ENCODE peak calls at places on chromosome 20, in five cellular contexts. K, L, R, H and J are unnamed samples.
A peak's percentile ranks its signal among the peaks of the same experiment; 100 is the strongest.

GRCh38 chr20:43752561-43753301 is 25.9 kb upstream of the GTSF1L start:
- DNase-seq in H (no peak), K (no peak), R (no peak), L (peak; percentile 89), J (no peak)

GRCh38 chr20:45087814-45088213 is 13.1 kb downstream of the KCNS1 start:
- DNase-seq in L (peak; percentile 29), K (no peak), H (no peak), R (no peak), J (no peak)

GRCh38 chr20:17109307-17109706 is 117.5 kb upstream of the PCSK2 start:
- DNase-seq in L (no peak), H (no peak), R (no peak), K (no peak), J (no peak)

GRCh38 chr20:44218441-44218840 is 7.9 kb upstream of the OSER1 start:
- DNase-seq in K (no peak), R (no peak), H (no peak), L (no peak), J (no peak)

GRCh38 chr20:41248371-41249024 is 69.0 kb downstream of the ZHX3 start:
- DNase-seq in K (no peak), H (no peak), L (peak; percentile 97), R (no peak), J (no peak)

GRCh38 chr20:40648505-40649072 is 40.4 kb downstream of the MAFB start:
- DNase-seq in H (no peak), R (peak; percentile 25), K (no peak), L (no peak), J (no peak)

GRCh38 chr20:32483351-32484220 is 101.5 kb downstream of the NOL4L start:
- DNase-seq in H (peak; percentile 96), K (peak; percentile 92), L (peak; percentile 65), R (peak; percentile 96), J (peak; percentile 93)

GRCh38 chr20:63333241-63333836 is 27.8 kb downstream of the CHRNA4 start:
- DNase-seq in K (no peak), L (no peak), H (no peak), R (no peak), J (no peak)

GRCh38 chr20:53793783-53794383 is 200.2 kb upstream of the ZNF217 start:
- DNase-seq in K (no peak), H (no peak), R (no peak), L (peak; percentile 20), J (no peak)

DNA sequence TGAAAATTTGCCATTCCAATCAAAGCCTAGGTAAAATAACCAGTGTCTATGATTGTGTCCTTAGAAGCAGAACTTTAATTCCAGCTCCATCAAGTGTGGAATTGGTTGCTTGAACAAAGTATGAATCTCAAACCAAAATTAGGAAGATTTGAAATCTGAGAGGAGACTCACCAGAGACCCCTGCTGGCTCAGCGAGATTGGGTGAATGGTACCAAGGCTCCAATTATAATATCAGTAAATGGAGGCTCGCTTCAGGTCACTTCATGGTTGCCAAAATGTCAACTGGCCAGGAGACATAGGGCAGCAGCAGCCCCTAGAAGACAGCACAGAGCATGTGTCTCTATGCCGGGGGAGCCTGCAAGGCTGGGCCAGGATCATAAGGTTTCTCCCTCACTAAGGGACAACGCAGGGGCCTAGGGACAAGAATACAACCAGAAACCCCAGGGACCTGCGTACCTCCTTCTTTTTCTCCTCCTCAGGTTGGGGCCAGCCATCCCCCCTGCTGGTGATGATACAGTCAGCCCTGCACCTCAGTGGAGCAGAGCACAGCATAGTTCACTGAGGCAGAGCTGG is 14.0 kb downstream of the RBL1 start:
- DNase-seq in R (no peak), K (no peak), H (peak; percentile 29), L (peak; percentile 6), J (peak; percentile 3)
- H3K79me2 ChIP-seq in R (no peaks in the 10 kb centered on the region), K (no peaks in the 10 kb centered on the region), H (no peaks in the 10 kb centered on the region), L (peaks cover 12% of the 10 kb centered on the region), J (peaks cover 21% of the 10 kb centered on the region)

GRCh38 chr20:25055711-25056492 is 2.0 kb downstream of the ACSS1 start:
- DNase-seq in R (no peak), K (no peak), H (no peak), L (no peak), J (no peak)
- H3K79me2 ChIP-seq in R (peaks cover 50% of the 10 kb centered on the region), K (no peaks in the 10 kb centered on the region), H (no peaks in the 10 kb centered on the region), L (no peaks in the 10 kb centered on the region), J (no peaks in the 10 kb centered on the region)

GRCh38 chr20:48668451-48668946 is 159.3 kb downstream of the PREX1 start:
- DNase-seq in K (no peak), R (no peak), L (peak; percentile 82), H (no peak), J (no peak)

GRCh38 chr20:48669946-48670630 is 157.7 kb downstream of the PREX1 start:
- DNase-seq in R (no peak), K (no peak), L (no peak), H (no peak), J (no peak)

GRCh38 chr20:48667889-48668413 is 159.8 kb downstream of the PREX1 start:
- DNase-seq in R (no peak), H (no peak), L (peak; percentile 27), K (no peak), J (no peak)

GRCh38 chr20:48665785-48666184 is 162.0 kb downstream of the PREX1 start:
- DNase-seq in L (no peak), K (no peak), H (no peak), R (no peak), J (no peak)

DNA sequence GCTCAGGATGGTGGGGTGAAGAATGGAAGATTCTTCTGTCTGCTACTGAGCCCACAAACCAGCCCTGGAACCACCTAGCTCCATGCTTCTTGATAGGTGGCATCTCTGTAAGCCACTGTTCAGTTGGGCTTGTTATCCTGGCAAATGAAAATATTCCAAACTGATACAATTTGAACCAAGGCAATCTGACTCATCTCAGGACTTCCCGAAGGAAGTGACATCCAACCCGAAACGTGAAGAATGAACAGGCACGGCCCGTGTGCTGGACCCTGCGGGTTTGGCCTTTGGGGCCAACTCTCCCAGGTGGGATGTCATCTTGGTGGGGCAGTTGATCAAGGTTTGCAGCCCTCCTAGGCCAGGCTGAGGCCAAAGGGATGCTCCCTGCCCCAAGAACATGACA is 160.3 kb downstream of the PREX1 start:
- DNase-seq in H (no peak), R (no peak), K (no peak), L (no peak), J (no peak)
- H3K79me2 ChIP-seq in H (no peaks in the 10 kb centered on the region), R (no peaks in the 10 kb centered on the region), K (no peaks in the 10 kb centered on the region), L (no peaks in the 10 kb centered on the region), J (no peaks in the 10 kb centered on the region)

GRCh38 chr20:62063981-62064787 is 1.5 kb downstream of the TAF4 start:
- DNase-seq in H (peak; percentile 67), K (peak; percentile 56), L (no peak), R (peak; percentile 69), J (peak; percentile 62)
- H3K79me2 ChIP-seq in H (peaks cover 61% of the 10 kb centered on the region), K (peaks cover 40% of the 10 kb centered on the region), L (peaks cover 25% of the 10 kb centered on the region), R (peaks cover 56% of the 10 kb centered on the region), J (peaks cover 53% of the 10 kb centered on the region)

GRCh38 chr20:25199473-25200265 is 4.2 kb downstream of the ENTPD6 start:
- DNase-seq in K (no peak), L (no peak), H (no peak), R (no peak), J (no peak)

GRCh38 chr20:25197173-25197869 is 1.8 kb downstream of the ENTPD6 start:
- DNase-seq in H (peak; percentile 27), R (no peak), L (no peak), K (no peak), J (no peak)

GRCh38 chr20:25196701-25197120 is 1.2 kb downstream of the ENTPD6 start:
- DNase-seq in K (no peak), L (no peak), H (peak; percentile 27), R (no peak), J (peak; percentile 62)

GRCh38 chr20:25197870-25198190 is 2.3 kb downstream of the ENTPD6 start:
- DNase-seq in R (no peak), H (no peak), K (no peak), L (no peak), J (no peak)

DNA sequence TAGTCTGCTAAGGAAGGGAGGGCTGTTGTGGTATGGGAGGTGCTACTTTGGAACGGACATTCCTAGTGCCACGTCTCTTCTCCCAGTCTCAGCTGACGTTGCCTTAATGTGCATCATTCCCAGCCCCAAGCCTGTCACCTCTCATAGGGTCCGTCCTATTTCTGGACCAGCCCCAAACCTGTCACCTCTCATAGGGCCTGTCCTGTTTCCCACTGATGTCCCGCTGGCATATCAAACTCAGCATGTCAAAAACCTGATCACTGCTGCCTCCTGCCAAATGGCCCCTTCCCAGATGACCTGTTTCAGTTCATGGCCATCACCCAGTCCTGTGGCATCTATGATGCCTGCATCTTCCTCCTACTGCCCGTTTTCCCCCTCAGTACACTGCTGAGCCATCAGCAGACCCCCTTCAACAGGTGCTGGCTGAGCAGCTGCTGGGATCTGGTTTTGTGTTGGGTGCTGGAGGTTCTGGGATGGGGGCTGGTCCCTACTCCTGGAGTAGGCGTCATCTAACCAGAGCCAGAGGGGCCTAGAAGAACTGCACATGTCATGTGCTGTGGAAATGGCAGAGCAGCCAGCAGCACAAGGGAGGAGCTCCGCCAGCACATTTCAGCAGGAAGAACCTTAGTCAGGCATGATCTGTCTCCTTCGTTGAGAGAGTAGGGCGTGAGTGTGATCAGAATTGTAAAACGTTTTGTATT is 3.3 kb downstream of the ENTPD6 start:
- DNase-seq in H (no peak), L (no peak), R (no peak), K (no peak), J (peak; percentile 33)
- H3K79me2 ChIP-seq in H (peaks cover 62% of the 10 kb centered on the region), L (peaks cover 26% of the 10 kb centered on the region), R (peaks cover 74% of the 10 kb centered on the region), K (no peaks in the 10 kb centered on the region), J (peaks cover 53% of the 10 kb centered on the region)

DNA sequence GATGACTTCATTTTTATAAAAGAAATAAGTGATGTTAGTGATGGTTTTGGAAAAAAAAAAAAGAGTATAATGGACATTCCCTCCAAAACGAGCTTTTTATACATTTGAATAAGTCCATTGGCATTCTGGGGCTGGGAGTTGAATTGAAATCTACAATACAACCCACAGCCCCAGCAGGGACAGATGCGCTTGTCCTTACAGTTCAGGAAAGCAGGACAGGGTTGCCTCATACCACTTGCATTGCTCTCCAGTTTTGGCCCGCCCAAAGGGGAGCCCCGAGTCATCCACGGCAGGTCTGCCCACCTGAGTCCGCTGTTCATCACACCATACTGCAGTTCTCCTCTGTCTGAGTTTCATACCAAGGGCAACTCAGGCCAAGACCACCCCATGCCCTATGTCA is 46.2 kb downstream of the VAPB start:
- DNase-seq in L (no peak), K (no peak), H (no peak), R (no peak), J (no peak)
- H3K79me2 ChIP-seq in L (peaks cover 57% of the 10 kb centered on the region), K (peaks cover 2% of the 10 kb centered on the region), H (peaks cover 76% of the 10 kb centered on the region), R (peaks cover 86% of the 10 kb centered on the region), J (peaks cover 97% of the 10 kb centered on the region)